ENCODE peak calls at places on chromosomes 2 and 18, in nine cellular contexts. D is kidney tubule cell, J is NCI-H2171 treated with DMSO at 0.1 percent for 48 hours, Q is GM12891, E is T-helper 2 cell, S is EL, O is neural progenitor cell, H is fibroblast of the aortic adventitia, I is choroid plexus epithelial cell. R is an unnamed sample.

GRCh38 chr2:168211664-168212163 is 35.7 kb downstream of the STK39 start:
- DNase-seq in I (no peak), Q (no peak), E (peak; percentile 38), J (no peak), S (no peak), D (peak; percentile 62), H (no peak), O (no peak), R (no peak)

GRCh38 chr2:23594079-23594494 is 209.1 kb downstream of the KLHL29 start:
- DNase-seq in O (no peak), S (peak; percentile 32), E (no peak), D (no peak), I (peak; percentile 12), H (no peak), J (peak; percentile 92), Q (no peak), R (no peak)

GRCh38 chr2:117820444-117820843 is 6.0 kb downstream of the DDX18 start:
- DNase-seq in E (peak; percentile 30), D (no peak), Q (no peak), S (no peak), J (no peak), O (no peak), H (no peak), I (no peak), R (no peak)

GRCh38 chr18:35153609-35154273 is 87.1 kb upstream of the ZNF397 start:
- DNase-seq in S (no peak), D (no peak), E (peak; percentile 55), I (no peak), J (no peak), Q (no peak), H (no peak), O (no peak), R (no peak)

GRCh38 chr18:24797987-24798386 is 337.6 kb downstream of the HRH4 start:
- DNase-seq in O (no peak), I (no peak), S (no peak), H (no peak), E (no peak), D (no peak), Q (no peak), J (no peak), R (no peak)

GRCh38 chr2:19654310-19655090 is 247.3 kb downstream of the TTC32 start:
- DNase-seq in S (no peak), I (no peak), D (no peak), H (no peak), J (no peak), Q (no peak), O (no peak), E (no peak), R (no peak)

GRCh38 chr2:222572761-222573174 is 83.1 kb downstream of the FARSB start:
- DNase-seq in Q (no peak), O (no peak), H (peak; percentile 65), D (peak; percentile 30), I (peak; percentile 80), S (peak; percentile 39), J (peak; percentile 20), E (peak; percentile 29), R (no peak)

GRCh38 chr2:54957321-54957999 is 92.8 kb downstream of the RTN4 start:
- DNase-seq in I (no peak), O (peak; percentile 63), E (no peak), H (no peak), D (no peak), J (peak; percentile 93), Q (no peak), S (no peak), R (no peak)

GRCh38 chr2:201913197-201913596 is 106.9 kb downstream of the CDK15 start:
- DNase-seq in Q (no peak), D (no peak), S (no peak), H (no peak), O (no peak), J (no peak), E (no peak), I (no peak), R (no peak)

GRCh38 chr18:48982269-48982668 is 31.5 kb upstream of the SMAD7 start:
- DNase-seq in I (no peak), J (no peak), Q (no peak), D (peak; percentile 77), O (no peak), S (no peak), H (no peak), E (no peak), R (no peak)

GRCh38 chr2:179059026-179059680 is 9.2 kb upstream of the CCDC141 start:
- DNase-seq in O (peak; percentile 31), I (no peak), S (no peak), E (no peak), Q (no peak), H (no peak), D (no peak), J (no peak), R (no peak)

GRCh38 chr2:135819211-135819610 is 17.8 kb downstream of the LCT start:
- DNase-seq in H (peak; percentile 14), E (peak; percentile 80), Q (no peak), I (peak; percentile 64), J (peak; percentile 9), D (peak; percentile 22), S (peak; percentile 44), O (peak; percentile 32), R (no peak)

GRCh38 chr2:23320058-23320457 is 64.9 kb upstream of the KLHL29 start:
- DNase-seq in I (no peak), E (no peak), D (no peak), J (no peak), H (no peak), S (no peak), Q (no peak), O (no peak), R (no peak)

GRCh38 chr18:79095216-79095615 is 26.0 kb downstream of the ATP9B start:
- DNase-seq in D (no peak), J (no peak), I (no peak), E (no peak), Q (no peak), S (no peak), O (no peak), H (no peak), R (no peak)

GRCh38 chr2:20542761-20543578 is 96.1 kb downstream of the RHOB start:
- DNase-seq in Q (no peak), O (no peak), S (no peak), J (peak; percentile 68), H (no peak), D (no peak), I (peak; percentile 60), E (no peak), R (no peak)